ENCODE peak calls at places on chromosomes 12 and 14, in nine cellular contexts. I is astrocyte; S is frontal cortex; P is B cell; E is CD8-positive, alpha-beta memory T cell; C is GM19239; U is SW480; L is tibial artery; Y is anterior cingulate cortex. V is an unnamed sample.

GRCh38 chr14:99545574-99545973 is 58.4 kb downstream of the CCDC85C start:
- DNase-seq in P (no peak), C (no peak), U (no peak), I (no peak), S (no peak), E (no peak), Y (no peak), L (no peak), V (no peak)

GRCh38 chr12:2396448-2396871 is 343.7 kb downstream of the CACNA1C start:
- DNase-seq in Y (no peak), L (peak), P (no peak), S (no peak), U (no peak), I (peak), E (no peak), C (no peak), V (no peak)

GRCh38 chr12:131147894-131148293 is 194.2 kb downstream of the ADGRD1 start:
- DNase-seq in P (no peak), Y (no peak), C (no peak), E (no peak), L (peak), S (no peak), I (no peak), U (no peak), V (no peak)

GRCh38 chr14:59530349-59530748 is 46.0 kb downstream of the JKAMP start:
- DNase-seq in Y (no peak), E (no peak), S (no peak), L (no peak), P (no peak), I (no peak), U (no peak), C (no peak), V (no peak)

GRCh38 chr14:104735830-104736642 is 12.0 kb downstream of the ADSS1 start:
- DNase-seq in Y (peak), E (no peak), I (no peak), P (peak), S (peak), C (no peak), L (peak), U (no peak), V (no peak)

GRCh38 chr12:98955284-98955683 is 310.2 kb downstream of the APAF1 start:
- DNase-seq in C (peak), I (no peak), E (no peak), P (no peak), U (peak), S (no peak), L (no peak), Y (no peak), V (no peak)

GRCh38 chr12:47757840-47758583 is 668 bp downstream of the RAPGEF3 start:
- DNase-seq in P (no peak), C (no peak), L (no peak), U (no peak), I (no peak), Y (no peak), E (no peak), S (no peak), V (no peak)

GRCh38 chr14:105549481-105549880 is 23.1 kb downstream of the TMEM121 start:
- DNase-seq in L (no peak), C (no peak), P (no peak), Y (no peak), U (no peak), I (no peak), S (no peak), E (no peak), V (no peak)

GRCh38 chr14:37172024-37172869 is at the start of gene SLC25A21:
- DNase-seq in E (no peak), P (no peak), U (peak), Y (peak), S (peak), L (peak), I (peak), C (no peak), V (peak)

GRCh38 chr12:45762185-45763110 is 32.9 kb downstream of the ARID2 start:
- DNase-seq in P (no peak), E (no peak), L (no peak), Y (no peak), I (peak), S (no peak), U (peak), C (no peak), V (no peak)

GRCh38 chr14:105152794-105153241 is 15.8 kb downstream of the JAG2 start:
- DNase-seq in S (no peak), P (no peak), C (no peak), E (peak), L (no peak), U (no peak), Y (no peak), I (no peak), V (no peak)

GRCh38 chr14:70289138-70289537 is 70.3 kb downstream of the COX16 start:
- DNase-seq in L (no peak), S (no peak), P (peak), E (no peak), C (peak), U (no peak), I (no peak), Y (no peak), V (peak)

GRCh38 chr14:44490966-44491365 is 16.1 kb downstream of the FSCB start:
- DNase-seq in L (no peak), C (no peak), Y (no peak), I (no peak), S (no peak), U (no peak), P (no peak), E (no peak), V (no peak)

GRCh38 chr12:96396914-96397313 is 3.3 kb downstream of the CDK17 start:
- DNase-seq in Y (no peak), L (no peak), S (no peak), C (no peak), E (no peak), U (no peak), P (no peak), I (no peak), V (no peak)

GRCh38 chr14:94582199-94582750 is 1.0 kb downstream of the SERPINA5 start:
- DNase-seq in Y (no peak), C (no peak), S (no peak), E (no peak), U (no peak), P (no peak), I (no peak), L (no peak), V (no peak)

GRCh38 chr14:45258073-45258472 is 5.1 kb upstream of the MIS18BP1 start:
- DNase-seq in P (no peak), E (no peak), I (no peak), S (no peak), C (no peak), Y (no peak), L (no peak), U (no peak), V (no peak)

GRCh38 chr14:30243805-30244204 is 315.2 kb upstream of the G2E3 start:
- DNase-seq in L (no peak), C (no peak), U (no peak), E (no peak), P (no peak), S (no peak), Y (no peak), I (peak), V (no peak)

GRCh38 chr12:60042835-60043234 is 447.0 kb downstream of the SLC16A7 start:
- DNase-seq in C (no peak), I (no peak), L (no peak), S (no peak), Y (no peak), P (no peak), E (no peak), U (no peak), V (no peak)

GRCh38 chr12:5376591-5377207 is 55.2 kb upstream of the NTF3 start:
- DNase-seq in I (no peak), S (no peak), E (no peak), L (no peak), Y (no peak), P (no peak), C (no peak), U (peak), V (no peak)

GRCh38 chr14:65184032-65184764 is 81.9 kb upstream of the MAX start:
- DNase-seq in Y (no peak), C (no peak), E (no peak), S (no peak), P (no peak), I (peak), U (no peak), L (no peak), V (no peak)

GRCh38 chr14:70934084-70934483 is 26.8 kb downstream of the PCNX1 start:
- DNase-seq in P (no peak), L (no peak), E (no peak), U (no peak), I (no peak), Y (no peak), S (no peak), C (no peak), V (no peak)

GRCh38 chr12:127620956-127621355 is 646.0 kb upstream of the TMEM132C start:
- DNase-seq in I (no peak), U (no peak), L (no peak), P (no peak), Y (no peak), S (no peak), E (no peak), C (no peak), V (no peak)

GRCh38 chr12:49403887-49404517 is 36.7 kb downstream of the SPATS2 start:
- DNase-seq in Y (no peak), L (no peak), C (no peak), I (no peak), S (no peak), U (no peak), E (no peak), P (no peak), V (no peak)

V was measured in GM06990.